ENCODE peak calls at places on chromosomes 5 and 9, in eight cellular contexts. X is neuronal stem cell; J is GM12878; Y is mesendoderm; R is upper lobe of right lung; T is CD8-positive, alpha-beta memory T cell; N is SJSA1; M is heart right ventricle. I is an unnamed sample.

GRCh38 chr5:61599370-61600140 is 267.5 kb downstream of the ZSWIM6 start:
- DNase-seq in J (no peak), T (no peak), N (peak; percentile 91), X (no peak), Y (no peak), R (no peak), M (no peak), I (no peak)

GRCh38 chr9:130417602-130418001 is 27.2 kb upstream of the ASS1 start:
- DNase-seq in X (no peak), Y (peak; percentile 54), R (no peak), T (no peak), N (no peak), M (no peak), J (no peak), I (peak; percentile 58)

GRCh38 chr5:170571331-170571731 is 67.5 kb downstream of the KCNIP1 start:
- DNase-seq in N (peak; percentile 96), Y (peak; percentile 40), M (no peak), J (no peak), R (no peak), X (no peak), T (no peak), I (peak; percentile 90)

GRCh38 chr5:100644206-100644605 is 109.0 kb downstream of the FAM174A start:
- DNase-seq in R (no peak), J (no peak), T (no peak), N (no peak), X (no peak), M (no peak), Y (peak; percentile 14), I (no peak)

GRCh38 chr9:38065369-38066075 is 3.5 kb downstream of the SHB start:
- DNase-seq in J (no peak), M (no peak), N (no peak), X (no peak), Y (no peak), T (no peak), R (peak; percentile 47), I (no peak)

GRCh38 chr5:44981708-44982107 is 173.0 kb downstream of the MRPS30 start:
- DNase-seq in N (no peak), X (no peak), T (no peak), J (no peak), Y (no peak), R (no peak), M (no peak), I (no peak)

GRCh38 chr9:109401169-109401989 is 80.5 kb upstream of the EPB41L4B start:
- DNase-seq in T (no peak), Y (peak; percentile 89), N (peak; percentile 57), R (no peak), J (no peak), X (peak; percentile 63), M (no peak), I (no peak)

GRCh38 chr5:127101533-127101932 is 28.2 kb upstream of the C5orf63 start:
- DNase-seq in X (no peak), N (no peak), Y (no peak), T (no peak), J (no peak), M (no peak), R (no peak), I (no peak)

GRCh38 chr9:130138791-130139190 is 33.4 kb upstream of the NCS1 start:
- DNase-seq in Y (no peak), T (no peak), R (no peak), N (peak; percentile 79), X (no peak), M (peak; percentile 64), J (no peak), I (peak; percentile 92)

GRCh38 chr5:113678202-113678601 is 164.7 kb downstream of the YTHDC2 start:
- DNase-seq in M (no peak), X (no peak), R (no peak), T (no peak), Y (no peak), N (no peak), J (no peak), I (no peak)

GRCh38 chr5:175060264-175060663 is 335.9 kb downstream of the MSX2 start:
- DNase-seq in Y (no peak), X (no peak), N (no peak), M (no peak), T (no peak), J (no peak), R (no peak), I (no peak)

GRCh38 chr5:42992035-42992570 is 48.0 kb downstream of the ANXA2R start:
- DNase-seq in J (no peak), R (peak; percentile 91), Y (peak; percentile 92), N (peak; percentile 74), T (peak; percentile 82), M (peak; percentile 91), X (no peak), I (peak; percentile 85)

GRCh38 chr9:97521576-97522333 is 20.3 kb downstream of the TMOD1 start:
- DNase-seq in R (peak; percentile 12), M (no peak), T (no peak), N (no peak), X (no peak), J (no peak), Y (no peak), I (no peak)

GRCh38 chr5:32445831-32446614 is 1.5 kb upstream of the ZFR start:
- DNase-seq in X (no peak), Y (no peak), N (no peak), T (no peak), J (no peak), M (no peak), R (no peak), I (peak; percentile 87)
- H3K27ac ChIP-seq in X (no peak overlapping the region), Y (no peak overlapping the region), N (no peak overlapping the region), T (no peak overlapping the region), J (no peak overlapping the region), M (no peak overlapping the region), R (no peak overlapping the region), I (no peak overlapping the region)

GRCh38 chr9:136242908-136243525 is 2.6 kb downstream of the QSOX2 start:
- DNase-seq in X (no peak), R (no peak), J (peak; percentile 11), T (no peak), Y (peak; percentile 42), N (no peak), M (no peak), I (no peak)

GRCh38 chr9:136244116-136244775 is 1.4 kb downstream of the QSOX2 start:
- DNase-seq in Y (no peak), X (no peak), R (no peak), T (peak; percentile 53), M (no peak), J (peak; percentile 76), N (no peak), I (peak; percentile 89)

GRCh38 chr9:136244776-136245193 is 827 bp downstream of the QSOX2 start:
- DNase-seq in R (no peak), Y (no peak), T (no peak), N (no peak), X (no peak), J (no peak), M (no peak), I (no peak)

GRCh38 chr9:136242248-136242647 is 3.4 kb downstream of the QSOX2 start:
- DNase-seq in M (no peak), N (no peak), T (no peak), Y (no peak), X (no peak), R (no peak), J (no peak), I (no peak)

GRCh38 chr9:136243631-136244030 is 2.0 kb downstream of the QSOX2 start:
- DNase-seq in N (no peak), R (no peak), Y (peak; percentile 23), M (no peak), T (no peak), X (no peak), J (peak; percentile 27), I (no peak)
- H3K4me3 ChIP-seq in N (no peak overlapping the region), R (no peak overlapping the region), Y (no peak overlapping the region), M (no peak overlapping the region), T (no peak overlapping the region), X (peak overlapping the region; percentile 87), J (peak overlapping the region; percentile 80), I (no peak overlapping the region)

GRCh38 chr9:122086873-122087272 is 6.2 kb downstream of the TTLL11 start:
- DNase-seq in J (no peak), T (no peak), Y (no peak), R (no peak), M (no peak), X (no peak), N (no peak), I (no peak)
- H3K27ac ChIP-seq in J (no peak overlapping the region), T (no peak overlapping the region), Y (no peak overlapping the region), R (no peak overlapping the region), M (no peak overlapping the region), X (no peak overlapping the region), N (no peak overlapping the region), I (no peak overlapping the region)

GRCh38 chr5:136629125-136629790 is 263.9 kb upstream of the TRPC7 start:
- DNase-seq in M (no peak), R (no peak), J (no peak), X (no peak), N (no peak), T (no peak), Y (peak; percentile 84), I (no peak)
- H3K4me3 ChIP-seq in M (no peak overlapping the region), R (no peak overlapping the region), J (no peak overlapping the region), X (no peak overlapping the region), N (no peak overlapping the region), T (no peak overlapping the region), Y (no peak overlapping the region), I (no peak overlapping the region)

GRCh38 chr5:52943808-52944207 is 45.3 kb upstream of the ITGA2 start:
- DNase-seq in R (no peak), T (no peak), Y (no peak), X (no peak), J (no peak), N (no peak), M (no peak), I (no peak)
- H3K27ac ChIP-seq in R (no peak overlapping the region), T (no peak overlapping the region), Y (no peak overlapping the region), X (no peak overlapping the region), J (no peak overlapping the region), N (no peak overlapping the region), M (no peak overlapping the region), I (no peak overlapping the region)

GRCh38 chr5:109612278-109612905 is 77.3 kb upstream of the MAN2A1 start:
- DNase-seq in J (no peak), T (no peak), N (no peak), M (no peak), Y (no peak), X (peak; percentile 21), R (no peak), I (no peak)

GRCh38 chr5:109611505-109611904 is 78.2 kb upstream of the MAN2A1 start:
- DNase-seq in M (no peak), N (no peak), T (no peak), R (no peak), X (no peak), J (no peak), Y (no peak), I (no peak)

GRCh38 chr5:109610581-109610980 is 79.1 kb upstream of the MAN2A1 start:
- DNase-seq in M (no peak), J (no peak), T (no peak), R (no peak), N (no peak), Y (no peak), X (no peak), I (no peak)

GRCh38 chr5:109614316-109614715 is 75.4 kb upstream of the MAN2A1 start:
- DNase-seq in M (no peak), Y (no peak), N (no peak), T (no peak), X (no peak), J (no peak), R (no peak), I (no peak)

GRCh38 chr5:109611061-109611460 is 78.7 kb upstream of the MAN2A1 start:
- DNase-seq in R (no peak), N (no peak), M (no peak), T (no peak), J (no peak), X (no peak), Y (no peak), I (no peak)
- H3K4me3 ChIP-seq in R (no peak overlapping the region), N (no peak overlapping the region), M (no peak overlapping the region), T (no peak overlapping the region), J (no peak overlapping the region), X (no peak overlapping the region), Y (no peak overlapping the region), I (no peak overlapping the region)